ENCODE peak calls at places on chromosomes 5 and 9, in five cellular contexts. Z is HEK293T, T is H1, S is GM12878, Y is NT2/D1. J is an unnamed sample.

GRCh38 chr5:103454774-103455173 is 107.8 kb downstream of the NUDT12 start:
- DNase-seq in Z (no peak), T (no peak), S (no peak), Y (no peak), J (no peak)

GRCh38 chr5:3391210-3391609 is 204.4 kb upstream of the IRX1 start:
- DNase-seq in Z (no peak), T (no peak), S (no peak), Y (no peak), J (no peak)

GRCh38 chr5:96963267-96963666 is 27.4 kb downstream of the LNPEP start:
- DNase-seq in Z (peak), T (no peak), S (peak), Y (no peak), J (no peak)

GRCh38 chr5:26143259-26143658 is 895.1 kb downstream of the CDH9 start:
- DNase-seq in Z (no peak), T (no peak), S (no peak), Y (no peak), J (no peak)

GRCh38 chr9:89481161-89481915 is 16.6 kb downstream of the SEMA4D start:
- DNase-seq in Z (no peak), T (no peak), S (no peak), Y (no peak), J (no peak)

GRCh38 chr9:2242778-2243395 is 227.7 kb downstream of the SMARCA2 start:
- DNase-seq in Z (no peak), T (no peak), S (no peak), Y (no peak), J (no peak)

GRCh38 chr9:94014066-94014654 is 59.0 kb upstream of the BARX1 start:
- DNase-seq in Z (peak), T (no peak), S (no peak), Y (peak), J (peak)

GRCh38 chr5:176742246-176743105 is 67.9 kb upstream of the UNC5A start:
- DNase-seq in Z (peak), T (no peak), S (no peak), Y (no peak), J (no peak)

GRCh38 chr9:15622596-15622995 is 69.8 kb downstream of the CCDC171 start:
- DNase-seq in Z (no peak), T (no peak), S (no peak), Y (no peak), J (no peak)

GRCh38 chr9:135334953-135335460 is 144.6 kb upstream of the PPP1R26 start:
- DNase-seq in Z (no peak), T (peak), S (no peak), Y (no peak), J (no peak)

GRCh38 chr9:88322906-88323566 is 65.2 kb upstream of the SPIN1 start:
- DNase-seq in Z (no peak), T (no peak), S (no peak), Y (no peak), J (no peak)

GRCh38 chr9:119284118-119284517 is 85.1 kb downstream of the BRINP1 start:
- DNase-seq in Z (peak), T (no peak), S (no peak), Y (no peak), J (peak)

GRCh38 chr5:79484731-79485130 is 29.2 kb downstream of the HOMER1 start:
- DNase-seq in Z (no peak), T (no peak), S (no peak), Y (no peak), J (no peak)

GRCh38 chr5:124025306-124025705 is 513.3 kb downstream of the CSNK1G3 start:
- DNase-seq in Z (no peak), T (no peak), S (no peak), Y (peak), J (no peak)

GRCh38 chr9:7094052-7094451 is 336.3 kb downstream of the KDM4C start:
- DNase-seq in Z (peak), T (no peak), S (no peak), Y (peak), J (peak)

GRCh38 chr5:32538031-32538547 is 47.3 kb upstream of the SUB1 start:
- DNase-seq in Z (no peak), T (no peak), S (peak), Y (no peak), J (no peak)

GRCh38 chr9:32581512-32582143 is 8.7 kb upstream of the NDUFB6 start:
- DNase-seq in Z (peak), T (peak), S (no peak), Y (peak), J (peak)

GRCh38 chr5:96079075-96079474 is 117.4 kb upstream of the ELL2 start:
- DNase-seq in Z (no peak), T (no peak), S (no peak), Y (no peak), J (peak)

GRCh38 chr5:2017540-2018389 is 135.0 kb upstream of the IRX4 start:
- DNase-seq in Z (peak), T (peak), S (no peak), Y (peak), J (peak)

GRCh38 chr5:96614110-96614691 is 48.0 kb upstream of the CAST start:
- DNase-seq in Z (peak), T (peak), S (peak), Y (peak), J (peak)

GRCh38 chr9:128025756-128026155 is 41.4 kb downstream of the NAIF1 start:
- DNase-seq in Z (no peak), T (no peak), S (no peak), Y (no peak), J (no peak)

GRCh38 chr5:3490962-3491477 is 104.6 kb upstream of the IRX1 start:
- DNase-seq in Z (no peak), T (no peak), S (no peak), Y (no peak), J (peak)

GRCh38 chr5:123471385-123471784 is 40.6 kb upstream of the CSNK1G3 start:
- DNase-seq in Z (no peak), T (no peak), S (no peak), Y (no peak), J (no peak)

GRCh38 chr9:121700165-121700830 is 48.9 kb downstream of the DAB2IP start:
- DNase-seq in Z (peak), T (peak), S (no peak), Y (no peak), J (no peak)
- TF ChIP-seq SUZ12 in Z (no peak), T (no peak), S (no peak), Y (no peak), J (no peak)

GRCh38 chr5:172666251-172666650 is 25.2 kb downstream of the NEURL1B start:
- DNase-seq in Z (no peak), T (peak), S (no peak), Y (no peak), J (peak)
- TF ChIP-seq SUZ12 in Z (no peak), T (no peak), S (no peak), Y (no peak), J (no peak)

GRCh38 chr9:20620658-20621552 is 1.4 kb downstream of the MLLT3 start:
- DNase-seq in Z (no peak), T (peak), S (no peak), Y (no peak), J (no peak)
- TF ChIP-seq SUZ12 in Z (no peak), T (peak), S (no peak), Y (no peak), J (no peak)

DNA sequence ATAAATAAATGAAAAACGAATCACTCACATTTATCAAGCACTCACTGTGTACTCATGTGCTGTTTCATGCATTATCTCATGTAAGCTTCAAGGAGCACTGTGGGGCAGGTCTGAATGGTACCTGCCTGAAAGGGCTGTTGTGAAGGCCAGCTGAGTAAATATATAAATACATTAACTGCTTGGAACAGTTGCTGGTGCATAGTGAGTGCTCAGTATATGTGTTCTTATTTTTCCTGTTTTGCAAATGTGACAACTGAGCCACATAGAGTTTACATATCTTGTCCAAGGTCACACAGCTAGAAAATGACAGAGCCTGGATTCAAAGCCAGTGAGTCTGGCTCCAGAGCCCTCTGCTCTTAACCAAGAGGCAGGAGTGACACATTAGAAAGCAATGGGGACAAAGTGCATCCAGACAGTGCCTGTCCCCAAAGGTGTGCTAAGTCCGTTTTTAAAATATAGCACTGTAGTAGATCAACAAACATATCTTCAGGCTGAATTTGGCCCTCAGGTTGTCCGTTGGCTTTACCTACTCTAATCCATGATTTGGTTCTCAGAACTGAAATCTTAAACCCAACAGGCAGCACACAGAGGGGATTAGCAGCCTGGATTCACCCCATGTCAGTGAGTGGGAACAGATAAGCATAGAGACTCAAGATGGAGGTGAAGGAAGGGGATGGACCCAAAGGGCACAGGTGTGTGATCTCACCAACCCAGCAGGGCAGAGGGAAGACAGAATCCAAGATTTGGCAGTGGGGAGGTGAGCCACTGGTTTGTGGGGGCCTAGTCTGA is 70.8 kb downstream of the WWC1 start:
- DNase-seq in Z (no peak), T (no peak), S (no peak), Y (no peak), J (peak)
- TF ChIP-seq SUZ12 in Z (no peak), T (no peak), S (no peak), Y (no peak), J (no peak)

J was measured in HepG2.